ENCODE peak calls at places on chromosomes 4 and X, in eight cellular contexts. S, E, I, M, X, N, Y and K are unnamed samples.
A peak's percentile ranks its signal among the peaks of the same experiment; 100 is the strongest.

GRCh38 chr4:171812377-171813194 is 618 bp upstream of the GALNTL6 start:
- DNase-seq in S (no peak), E (no peak), I (no peak), M (no peak), X (peak; percentile 8), N (no peak), Y (peak; percentile 29), K (no peak)

GRCh38 chrX:154732421-154733071 is 18.3 kb downstream of the GAB3 start:
- DNase-seq in S (peak; percentile 81), E (no peak), I (no peak), M (no peak), X (peak; percentile 33), N (no peak), Y (no peak), K (peak; percentile 50)

GRCh38 chr4:794911-795725 is 30.8 kb downstream of the CPLX1 start:
- DNase-seq in S (no peak), E (no peak), I (no peak), M (peak; percentile 38), X (no peak), N (no peak), Y (no peak), K (no peak)

GRCh38 chrX:86148024-86148511 is at the start of gene DACH2:
- DNase-seq in S (peak; percentile 49), E (peak; percentile 78), I (peak; percentile 78), M (peak; percentile 74), X (peak; percentile 71), N (peak; percentile 60), Y (peak; percentile 78), K (peak; percentile 11)

GRCh38 chrX:48468693-48469691 is 1.1 kb downstream of the SLC38A5 start:
- DNase-seq in S (no peak), E (no peak), I (no peak), M (no peak), X (no peak), N (peak; percentile 42), Y (no peak), K (no peak)

GRCh38 chrX:69815063-69815462 is 199.2 kb downstream of the EDA start:
- DNase-seq in S (no peak), E (no peak), I (no peak), M (no peak), X (no peak), N (no peak), Y (no peak), K (no peak)

GRCh38 chr4:244471-244870 is 60.8 kb downstream of the ZNF732 start:
- DNase-seq in S (peak; percentile 5), E (no peak), I (no peak), M (no peak), X (peak; percentile 38), N (peak; percentile 78), Y (no peak), K (no peak)

GRCh38 chr4:48640699-48641098 is 139.4 kb downstream of the FRYL start:
- DNase-seq in S (no peak), E (no peak), I (no peak), M (no peak), X (no peak), N (no peak), Y (no peak), K (no peak)

GRCh38 chrX:151085207-151085606 is 91.2 kb upstream of the GPR50 start:
- DNase-seq in S (no peak), E (no peak), I (no peak), M (no peak), X (no peak), N (no peak), Y (no peak), K (no peak)

GRCh38 chr4:119517361-119518229 is 111.0 kb downstream of the PDE5A start:
- DNase-seq in S (no peak), E (no peak), I (no peak), M (no peak), X (peak; percentile 33), N (no peak), Y (peak; percentile 15), K (peak; percentile 74)

GRCh38 chr4:147994076-147994475 is 262.2 kb downstream of the ARHGAP10 start:
- DNase-seq in S (peak; percentile 60), E (no peak), I (no peak), M (no peak), X (no peak), N (no peak), Y (no peak), K (no peak)

GRCh38 chr4:3268395-3269104 is 19.6 kb downstream of the MSANTD1 start:
- DNase-seq in S (no peak), E (peak; percentile 62), I (no peak), M (no peak), X (no peak), N (no peak), Y (peak; percentile 24), K (no peak)

GRCh38 chrX:17242470-17242869 is 132.5 kb upstream of the NHS start:
- DNase-seq in S (peak; percentile 54), E (no peak), I (no peak), M (no peak), X (peak; percentile 55), N (peak; percentile 72), Y (peak; percentile 57), K (peak; percentile 28)

DNA sequence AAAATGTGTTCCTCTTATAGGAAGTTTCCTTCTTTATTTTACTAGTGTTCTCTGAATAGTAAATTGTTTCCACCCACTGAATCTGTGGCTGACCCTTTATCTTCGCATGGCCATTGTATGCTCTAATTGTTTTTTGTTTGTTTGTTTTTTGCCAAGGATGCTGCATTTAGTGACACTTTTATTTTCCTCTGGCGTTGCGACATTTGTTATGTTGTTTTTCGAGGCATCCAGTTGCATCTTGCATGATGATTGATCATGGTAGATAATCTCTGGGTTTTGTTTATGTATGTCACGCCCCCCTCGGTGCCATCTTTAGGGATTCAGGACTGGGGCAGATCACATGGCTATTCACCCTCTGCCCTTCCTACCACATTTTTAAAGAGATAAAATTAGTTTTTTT is 2.2 kb downstream of the NMU start:
- DNase-seq in S (no peak), E (no peak), I (no peak), M (no peak), X (no peak), N (no peak), Y (no peak), K (no peak)
- H3K4me3 ChIP-seq in S (no peak overlapping the region), E (no peak overlapping the region), I (no peak overlapping the region), M (no peak overlapping the region), X (no peak overlapping the region), N (no peak overlapping the region), Y (no peak overlapping the region), K (no peak overlapping the region)

GRCh38 chr4:173317003-173317402 is 17.2 kb downstream of the HMGB2 start:
- DNase-seq in S (no peak), E (no peak), I (no peak), M (no peak), X (peak; percentile 28), N (no peak), Y (peak; percentile 17), K (no peak)
- TF ChIP-seq CTCF in S (peak; percentile 9), E (no peak), I (no peak), M (no peak), X (no peak), N (no peak), Y (peak; percentile 41), K (peak; percentile 8)

GRCh38 chrX:107204063-107204605 is 2.1 kb downstream of the NUP62CL start:
- DNase-seq in S (no peak), E (no peak), I (no peak), M (no peak), X (peak; percentile 36), N (peak; percentile 82), Y (no peak), K (no peak)
- H3K4me3 ChIP-seq in S (no peak overlapping the region), E (no peak overlapping the region), I (no peak overlapping the region), M (no peak overlapping the region), X (peak overlapping the region; percentile 42), N (no peak overlapping the region), Y (no peak overlapping the region), K (no peak overlapping the region)

DNA sequence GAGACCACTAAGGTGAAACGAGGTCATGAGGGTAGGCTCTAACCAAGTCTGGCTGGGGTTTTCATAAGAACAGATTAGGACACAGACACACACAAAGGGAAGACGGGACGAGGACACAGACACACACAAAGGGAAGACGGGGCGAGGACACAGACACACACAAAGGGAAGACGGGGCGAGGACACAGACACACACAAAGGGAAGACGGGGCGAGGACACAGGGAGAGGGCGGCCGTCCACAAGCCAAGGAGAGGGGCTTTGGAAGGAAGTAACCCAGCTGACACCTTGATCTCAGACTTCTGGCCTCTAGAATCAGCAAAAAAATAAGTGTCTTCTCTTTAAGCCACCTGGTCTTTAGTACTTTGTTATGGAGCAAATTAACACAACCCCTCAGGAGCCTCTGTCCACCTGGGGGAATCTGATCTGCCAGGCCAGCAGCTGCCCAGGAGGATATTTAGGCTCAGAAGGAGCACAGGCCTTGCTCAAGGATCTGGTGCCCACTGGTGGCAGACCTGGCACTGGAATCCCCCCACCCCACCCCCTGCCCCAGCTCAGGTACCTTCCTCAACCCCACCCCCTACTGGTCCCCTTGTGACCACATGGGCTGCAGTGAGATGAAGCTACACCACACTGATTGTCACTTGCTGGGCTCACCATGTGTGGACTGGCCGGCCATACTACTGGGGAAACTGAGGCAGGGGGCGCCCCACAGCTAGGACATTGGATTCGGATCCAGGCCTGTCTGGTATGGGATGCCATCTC is 2.8 kb downstream of the ABLIM2 start:
- DNase-seq in S (no peak), E (no peak), I (no peak), M (no peak), X (no peak), N (no peak), Y (no peak), K (no peak)
- TF ChIP-seq CTCF in S (no peak), E (no peak), I (no peak), M (no peak), X (no peak), N (no peak), Y (no peak), K (no peak)

GRCh38 chr4:88592600-88593448 is 544 bp downstream of the HERC3 start:
- DNase-seq in S (peak; percentile 66), E (peak; percentile 84), I (peak; percentile 87), M (peak; percentile 91), X (peak; percentile 58), N (peak; percentile 89), Y (peak; percentile 93), K (peak; percentile 92)

GRCh38 chr4:88587285-88587684 is 5.0 kb upstream of the HERC3 start:
- DNase-seq in S (no peak), E (no peak), I (no peak), M (no peak), X (no peak), N (no peak), Y (no peak), K (no peak)

GRCh38 chr4:88597970-88598369 is 5.7 kb downstream of the HERC3 start:
- DNase-seq in S (no peak), E (no peak), I (no peak), M (no peak), X (no peak), N (no peak), Y (no peak), K (no peak)

GRCh38 chr4:88591787-88592599 is at the start of gene HERC3:
- DNase-seq in S (peak; percentile 90), E (peak; percentile 95), I (peak; percentile 91), M (peak; percentile 94), X (peak; percentile 80), N (peak; percentile 93), Y (peak; percentile 97), K (peak; percentile 97)
- H3K4me3 ChIP-seq in S (peak within 1 kb of the TSS; percentile 75), E (peak within 1 kb of the TSS; percentile 87), I (peak within 1 kb of the TSS; percentile 96), M (peak within 1 kb of the TSS; percentile 99), X (peak within 1 kb of the TSS; percentile 81), N (peak within 1 kb of the TSS; percentile 75), Y (peak within 1 kb of the TSS; percentile 92), K (peak within 1 kb of the TSS; percentile 88)

GRCh38 chr4:99885063-99885664 is 9.1 kb downstream of the LAMTOR3 start:
- DNase-seq in S (peak; percentile 59), E (no peak), I (no peak), M (no peak), X (peak; percentile 51), N (peak; percentile 22), Y (peak; percentile 23), K (peak; percentile 39)
- TF ChIP-seq CTCF in S (peak; percentile 53), E (no peak), I (no peak), M (peak; percentile 39), X (peak; percentile 54), N (no peak), Y (peak; percentile 79), K (peak; percentile 42)